ENCODE peak calls at places on chromosome 5, in five cellular contexts. N is K562, W is SK-N-SH, T is GM12878, B is IMR-90. A is an unnamed sample.

GRCh38 chr5:56763711-56764466 is 51.5 kb upstream of the MAP3K1 start:
- DNase-seq in N (no peak), T (no peak), W (peak; percentile 71), B (peak; percentile 65), A (no peak)

GRCh38 chr5:53942724-53943123 is 367.6 kb downstream of the ARL15 start:
- DNase-seq in W (no peak), T (no peak), B (peak; percentile 86), N (no peak), A (no peak)

GRCh38 chr5:132526290-132526973 is 16.9 kb downstream of the IL5 start:
- DNase-seq in B (peak; percentile 50), N (peak; percentile 71), W (peak; percentile 70), T (peak; percentile 53), A (peak; percentile 69)

GRCh38 chr5:141354900-141355469 is at the start of gene PCDHGA4:
- DNase-seq in B (peak; percentile 28), N (no peak), T (no peak), W (no peak), A (no peak)

GRCh38 chr5:37501152-37501551 is 122.0 kb downstream of the WDR70 start:
- DNase-seq in T (no peak), N (no peak), W (no peak), B (peak; percentile 7), A (peak; percentile 7)

GRCh38 chr5:169390265-169390664 is 89.3 kb upstream of the SLIT3 start:
- DNase-seq in B (no peak), T (no peak), N (no peak), W (no peak), A (peak; percentile 10)

GRCh38 chr5:13976867-13977479 is 32.5 kb upstream of the DNAH5 start:
- DNase-seq in W (peak; percentile 36), T (no peak), B (peak; percentile 70), N (peak; percentile 34), A (peak; percentile 49)

GRCh38 chr5:98308960-98309359 is 464.5 kb upstream of the RGMB start:
- DNase-seq in B (peak; percentile 78), N (no peak), T (no peak), W (no peak), A (no peak)

GRCh38 chr5:111602817-111603445 is 90.6 kb upstream of the STARD4 start:
- DNase-seq in T (no peak), W (no peak), B (peak; percentile 3), N (no peak), A (no peak)

GRCh38 chr5:146042628-146043279 is 62.6 kb downstream of the PLAC8L1 start:
- DNase-seq in W (no peak), N (peak; percentile 58), B (peak; percentile 80), T (no peak), A (peak; percentile 33)

GRCh38 chr5:122738088-122738487 is 36.8 kb upstream of the SNX2 start:
- DNase-seq in B (no peak), N (no peak), W (no peak), T (no peak), A (no peak)
- TF ChIP-seq RCOR1 in B (no peak), N (no peak), W (no peak), T (no peak), A (no peak)

GRCh38 chr5:82107277-82107676 is 135.5 kb downstream of the ATG10 start:
- DNase-seq in B (peak; percentile 19), T (no peak), N (no peak), W (no peak), A (peak; percentile 40)
- TF ChIP-seq RCOR1 in B (no peak), T (no peak), N (no peak), W (no peak), A (no peak)

DNA sequence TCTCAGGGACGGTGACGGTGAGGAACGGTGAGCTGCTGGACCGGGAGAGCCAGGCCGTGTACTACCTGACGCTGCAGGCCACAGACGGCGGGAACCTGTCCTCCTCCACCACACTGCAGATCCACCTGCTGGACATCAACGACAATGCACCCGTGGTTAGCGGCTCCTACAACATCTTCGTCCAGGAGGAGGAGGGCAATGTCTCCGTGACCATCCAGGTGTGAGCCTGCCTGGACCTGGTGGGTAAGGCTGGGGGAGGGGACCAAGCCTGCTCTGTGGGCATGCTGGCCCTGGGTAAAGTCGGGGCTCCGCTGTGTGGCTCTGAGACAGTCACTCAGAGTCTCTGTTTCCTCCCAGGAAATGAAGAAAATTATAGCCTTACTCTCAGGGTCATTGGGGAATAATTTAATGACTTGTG is 29.3 kb downstream of the CDHR2 start:
- DNase-seq in B (peak; percentile 38), N (peak; percentile 83), T (no peak), W (peak; percentile 77), A (peak; percentile 93)
- TF ChIP-seq RCOR1 in B (no peak), N (no peak), T (no peak), W (no peak), A (no peak)

DNA sequence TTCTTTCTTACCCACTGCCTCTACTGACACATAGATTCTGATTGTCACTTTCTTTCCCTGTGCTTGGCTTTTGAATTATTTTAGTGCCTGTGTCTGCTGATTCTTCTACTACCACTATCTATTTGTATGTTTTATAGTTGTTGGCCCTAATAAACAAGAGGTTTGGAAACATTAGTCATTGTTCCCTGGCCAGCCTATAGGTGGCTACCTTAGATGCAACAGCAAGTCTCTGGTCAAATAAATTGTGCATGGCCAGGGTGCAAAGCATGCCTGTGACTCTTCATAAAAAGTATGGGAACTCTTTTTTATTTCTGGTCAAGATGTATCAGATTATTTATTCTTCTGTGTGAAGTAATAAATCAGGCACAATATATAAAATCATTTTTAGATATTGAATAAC is 124.4 kb downstream of the PLK2 start:
- DNase-seq in N (no peak), B (peak; percentile 5), T (no peak), W (no peak), A (no peak)
- TF ChIP-seq RCOR1 in N (no peak), B (no peak), T (no peak), W (no peak), A (no peak)

GRCh38 chr5:59325070-59325469 is 568.5 kb downstream of the PDE4D start:
- DNase-seq in B (no peak), T (no peak), N (no peak), W (no peak), A (no peak)

GRCh38 chr5:59326551-59326950 is 567.0 kb downstream of the PDE4D start:
- DNase-seq in B (no peak), W (no peak), T (no peak), N (no peak), A (no peak)

GRCh38 chr5:59332236-59332973 is 561.1 kb downstream of the PDE4D start:
- DNase-seq in T (no peak), W (no peak), N (no peak), B (no peak), A (no peak)

GRCh38 chr5:59330680-59331079 is 562.8 kb downstream of the PDE4D start:
- DNase-seq in N (no peak), B (no peak), T (no peak), W (no peak), A (no peak)

GRCh38 chr5:59328801-59329296 is 564.7 kb downstream of the PDE4D start:
- DNase-seq in N (no peak), T (no peak), B (peak; percentile 50), W (no peak), A (peak; percentile 74)
- TF ChIP-seq RCOR1 in N (no peak), T (no peak), B (no peak), W (no peak), A (no peak)

DNA sequence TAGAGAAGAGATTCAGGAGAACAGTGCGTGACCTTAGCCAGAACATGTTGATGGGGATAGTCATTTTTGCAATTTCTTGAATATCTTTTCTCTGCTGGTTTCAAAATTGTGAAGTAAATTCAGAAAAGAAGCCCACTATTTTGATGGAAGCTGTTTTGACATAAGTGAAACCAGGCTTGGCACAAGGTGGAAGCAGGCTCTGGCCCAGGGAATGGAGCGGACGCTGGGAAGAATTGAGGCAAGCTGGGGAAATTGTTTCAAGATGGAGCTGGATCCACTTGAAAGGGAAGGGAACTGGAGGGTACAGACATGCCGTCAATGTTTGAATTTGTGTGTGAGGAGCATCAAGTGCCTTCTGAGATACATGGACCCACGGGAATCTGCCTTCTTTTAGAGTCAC is 207.2 kb downstream of the GOLPH3 start:
- DNase-seq in N (no peak), B (no peak), T (no peak), W (no peak), A (no peak)
- TF ChIP-seq RCOR1 in N (no peak), B (no peak), T (no peak), W (no peak), A (no peak)

DNA sequence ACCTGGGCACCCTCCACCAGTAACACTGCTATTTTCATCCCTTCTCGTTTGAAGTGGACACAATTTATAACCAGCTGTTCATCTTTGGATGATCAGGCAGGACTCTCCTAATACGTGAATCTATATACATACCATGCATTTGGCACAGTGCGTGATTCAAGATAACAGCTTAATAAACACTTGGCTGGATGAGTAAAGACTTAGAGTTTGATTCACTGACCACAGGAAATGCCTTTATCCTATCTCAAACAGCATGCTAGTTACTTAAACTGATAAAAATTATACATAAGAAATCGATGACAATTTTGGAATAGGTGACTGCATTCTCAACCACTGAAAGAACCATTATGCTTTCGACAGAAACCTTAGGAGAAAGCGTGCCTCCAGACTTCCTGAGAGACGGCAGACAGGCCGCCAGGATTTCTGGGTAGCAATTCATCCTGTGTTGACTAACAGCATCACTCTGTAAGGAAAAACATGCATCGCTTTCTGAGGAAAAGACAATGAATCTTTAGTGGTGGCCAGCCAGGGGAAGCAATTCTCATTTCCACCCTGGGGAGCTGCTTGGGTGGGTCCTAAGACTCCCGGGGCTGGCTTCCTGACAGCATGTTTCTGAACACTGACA is 9.7 kb downstream of the MRPL36 start:
- DNase-seq in B (peak; percentile 96), W (no peak), N (no peak), T (no peak), A (no peak)
- TF ChIP-seq RCOR1 in B (no peak), W (no peak), N (no peak), T (no peak), A (no peak)

DNA sequence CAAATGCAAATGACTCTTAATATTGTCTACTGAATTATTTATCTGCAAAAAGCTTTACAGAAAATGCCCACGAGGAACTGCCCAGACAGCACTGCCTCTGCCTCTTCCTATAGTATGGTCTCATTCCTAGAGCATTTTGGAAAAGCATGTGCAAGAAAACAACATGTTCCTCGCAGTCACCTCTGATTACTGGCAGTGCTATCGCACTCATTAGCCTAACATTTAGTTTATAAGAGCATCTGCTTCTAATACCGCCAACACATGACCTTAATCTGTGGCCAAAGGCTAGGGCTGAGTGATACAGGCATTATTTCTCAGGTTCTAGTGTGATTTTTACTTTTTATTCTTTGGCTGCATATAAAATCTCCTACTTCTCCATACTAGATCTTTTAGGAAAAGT is 259.2 kb downstream of the FBXL17 start:
- DNase-seq in W (peak; percentile 20), N (no peak), T (no peak), B (no peak), A (no peak)
- TF ChIP-seq RCOR1 in W (no peak), N (no peak), T (no peak), B (no peak), A (no peak)

GRCh38 chr5:79133121-79133656 is 21.6 kb downstream of the BHMT start:
- DNase-seq in T (no peak), N (peak; percentile 15), B (peak; percentile 61), W (peak; percentile 30), A (peak; percentile 35)
- TF ChIP-seq RCOR1 in T (no peak), N (no peak), B (no peak), W (no peak), A (no peak)

GRCh38 chr5:115818821-115819220 is 2.4 kb upstream of the CDO1 start:
- DNase-seq in B (no peak), W (no peak), T (no peak), N (no peak), A (no peak)
- TF ChIP-seq RCOR1 in B (no peak), W (no peak), T (no peak), N (no peak), A (no peak)